ENCODE peak calls at places on chromosome 6, in six cellular contexts. M is activated CD4-positive, alpha-beta T cell treated with anti-CD3 and anti-CD28 coated beads, Interleukin-2, amount 50 U/mL, for 1 hour; A is LHCN-M2; O is CD8-positive, alpha-beta memory T cell; G is spleen; R is B cell. C is an unnamed sample.

GRCh38 chr6:144156991-144157390 is 6.7 kb downstream of the STX11 start:
- DNase-seq in G (no peak), O (no peak), R (no peak), A (no peak), M (no peak), C (no peak)

GRCh38 chr6:79413562-79414002 is 123.6 kb downstream of the LCA5 start:
- DNase-seq in A (peak; percentile 81), O (no peak), G (no peak), M (no peak), R (no peak), C (no peak)

GRCh38 chr6:42729731-42730130 is 7.3 kb upstream of the PRPH2 start:
- DNase-seq in G (no peak), A (no peak), M (no peak), R (no peak), O (no peak), C (no peak)

GRCh38 chr6:45698046-45698445 is 317.6 kb downstream of the CLIC5 start:
- DNase-seq in A (no peak), O (no peak), M (no peak), G (no peak), R (no peak), C (no peak)

GRCh38 chr6:144334150-144334708 is 49.1 kb downstream of the UTRN start:
- DNase-seq in G (peak; percentile 90), O (peak; percentile 59), R (peak; percentile 86), M (peak; percentile 60), A (peak; percentile 78), C (no peak)

GRCh38 chr6:83921315-83921714 is 61.8 kb downstream of the CYB5R4 start:
- DNase-seq in G (no peak), A (no peak), M (no peak), O (no peak), R (no peak), C (no peak)

GRCh38 chr6:63897459-63897858 is 261.9 kb downstream of the PHF3 start:
- DNase-seq in R (no peak), A (peak; percentile 77), M (no peak), O (no peak), G (no peak), C (peak; percentile 73)

GRCh38 chr6:113584767-113585166 is 272.4 kb upstream of the MARCKS start:
- DNase-seq in M (no peak), A (no peak), G (no peak), O (no peak), R (no peak), C (no peak)

GRCh38 chr6:168364793-168365421 is 45.3 kb upstream of the DACT2 start:
- DNase-seq in O (no peak), A (no peak), R (no peak), M (no peak), G (peak; percentile 63), C (no peak)

GRCh38 chr6:38080889-38081288 is 261.4 kb downstream of the ZFAND3 start:
- DNase-seq in R (no peak), A (no peak), O (no peak), M (no peak), G (no peak), C (no peak)

GRCh38 chr6:154258064-154258757 is 98.4 kb downstream of the IPCEF1 start:
- DNase-seq in G (no peak), A (no peak), O (no peak), R (no peak), M (no peak), C (no peak)

GRCh38 chr6:14518515-14519217 is 401.1 kb downstream of the CD83 start:
- DNase-seq in G (no peak), M (no peak), O (no peak), R (no peak), A (no peak), C (no peak)

GRCh38 chr6:52512199-52512598 is 64.7 kb downstream of the TRAM2 start:
- DNase-seq in G (no peak), M (no peak), R (no peak), O (no peak), A (peak; percentile 94), C (peak; percentile 90)

GRCh38 chr6:139371421-139372253 is 2.8 kb downstream of the CITED2 start:
- DNase-seq in R (no peak), M (no peak), A (no peak), G (no peak), O (no peak), C (peak; percentile 11)

GRCh38 chr6:132298344-132298949 is 102.8 kb downstream of the MOXD1 start:
- DNase-seq in R (peak; percentile 70), G (no peak), A (peak; percentile 51), M (peak; percentile 21), O (no peak), C (peak; percentile 21)

GRCh38 chr6:157274471-157275226 is 48.7 kb downstream of the TMEM242 start:
- DNase-seq in M (peak; percentile 81), A (peak; percentile 55), R (peak; percentile 97), G (peak; percentile 97), O (peak; percentile 78), C (peak; percentile 26)

GRCh38 chr6:73714227-73714626 is 18.2 kb downstream of the CD109 start:
- DNase-seq in M (no peak), O (no peak), R (no peak), A (no peak), G (no peak), C (no peak)

GRCh38 chr6:63458480-63459115 is 113.7 kb upstream of the LOC128125822 start:
- DNase-seq in R (no peak), A (no peak), O (no peak), M (no peak), G (no peak), C (no peak)

GRCh38 chr6:116763048-116763447 is 2.5 kb downstream of the FAM162B start:
- DNase-seq in M (no peak), G (no peak), O (no peak), A (no peak), R (no peak), C (no peak)

GRCh38 chr6:3592371-3592941 is 135.6 kb upstream of the SLC22A23 start:
- DNase-seq in O (no peak), M (no peak), R (no peak), A (peak; percentile 92), G (no peak), C (peak; percentile 86)

GRCh38 chr6:68400396-68400795 is 234.7 kb upstream of the ADGRB3 start:
- DNase-seq in M (no peak), O (no peak), G (no peak), A (no peak), R (no peak), C (no peak)

GRCh38 chr6:45625191-45625664 is 247.5 kb upstream of the SUPT3H start:
- DNase-seq in G (no peak), A (peak; percentile 89), M (no peak), O (no peak), R (no peak), C (peak; percentile 43)

GRCh38 chr6:158910484-158911075 is 89.4 kb downstream of the RSPH3 start:
- DNase-seq in O (no peak), A (no peak), R (peak; percentile 59), G (no peak), M (no peak), C (no peak)